ENCODE peak calls at places on chromosomes 2 and 18, in nine cellular contexts. I, P, H, X, W, A, U, E and S are unnamed samples.

GRCh38 chr2:167652401-167652800 is 595.0 kb downstream of the STK39 start:
- DNase-seq in A (no peak), W (no peak), U (no peak), I (no peak), E (no peak), X (no peak), P (no peak), H (no peak), S (no peak)

GRCh38 chr2:84970956-84971798 is at the start of gene KCMF1:
- DNase-seq in U (peak), H (peak), X (peak), W (peak), A (peak), I (peak), P (peak), E (no peak), S (peak)

GRCh38 chr2:45237850-45238542 is 228.7 kb upstream of the SIX2 start:
- DNase-seq in I (no peak), A (peak), U (no peak), W (peak), H (no peak), X (no peak), E (no peak), P (no peak), S (no peak)

GRCh38 chr18:63844254-63844653 is 43.3 kb upstream of the SERPINB2 start:
- DNase-seq in U (no peak), W (no peak), E (no peak), H (no peak), I (no peak), P (no peak), A (peak), X (no peak), S (no peak)

GRCh38 chr2:191333911-191334357 is 88.7 kb downstream of the MYO1B start:
- DNase-seq in W (peak), E (no peak), P (no peak), X (no peak), U (no peak), I (no peak), A (no peak), H (no peak), S (no peak)

GRCh38 chr18:24234330-24234729 is 95.5 kb downstream of the CABYR start:
- DNase-seq in E (no peak), X (no peak), I (no peak), W (no peak), P (no peak), H (no peak), A (no peak), U (no peak), S (no peak)

GRCh38 chr2:239321596-239322413 is 79.0 kb downstream of the HDAC4 start:
- DNase-seq in W (no peak), P (no peak), I (no peak), E (no peak), A (no peak), X (no peak), H (peak), U (peak), S (no peak)

GRCh38 chr2:122205637-122206036 is 450.2 kb downstream of the TSN start:
- DNase-seq in X (no peak), E (no peak), U (no peak), I (no peak), P (no peak), W (no peak), A (no peak), H (no peak), S (no peak)

GRCh38 chr2:225889452-225889851 is 489.9 kb downstream of the NYAP2 start:
- DNase-seq in H (no peak), W (peak), E (no peak), X (peak), A (peak), P (no peak), I (no peak), U (no peak), S (peak)

GRCh38 chr2:85134255-85135065 is 1.3 kb downstream of the TCF7L1 start:
- DNase-seq in U (no peak), E (no peak), W (no peak), A (peak), X (no peak), I (peak), P (peak), H (no peak), S (peak)

GRCh38 chr2:128798502-128799283 is 480.0 kb upstream of the HS6ST1 start:
- DNase-seq in A (no peak), U (no peak), I (no peak), P (no peak), H (no peak), W (no peak), E (no peak), X (no peak), S (no peak)

GRCh38 chr2:127049927-127050802 is 56.8 kb downstream of the BIN1 start:
- DNase-seq in U (peak), P (peak), A (peak), W (no peak), I (peak), X (peak), H (peak), E (peak), S (no peak)

GRCh38 chr2:229344151-229344551 is 73.1 kb upstream of the PID1 start:
- DNase-seq in H (no peak), W (no peak), I (no peak), U (no peak), A (peak), X (no peak), E (no peak), P (no peak), S (no peak)

GRCh38 chr18:58887613-58887963 is 22.9 kb downstream of the ZNF532 start:
- DNase-seq in E (no peak), I (peak), H (no peak), A (peak), W (peak), P (no peak), U (no peak), X (no peak), S (no peak)

GRCh38 chr2:230976671-230977171 is 19.2 kb upstream of the SPATA3 start:
- DNase-seq in I (no peak), U (no peak), H (no peak), W (no peak), X (no peak), E (no peak), A (no peak), P (no peak), S (no peak)

GRCh38 chr2:120005834-120006521 is 6.9 kb upstream of the EPB41L5 start:
- DNase-seq in E (no peak), W (no peak), I (no peak), P (no peak), U (no peak), A (peak), H (no peak), X (no peak), S (no peak)

GRCh38 chr2:204680576-204680975 is 135.3 kb downstream of the PARD3B start:
- DNase-seq in U (no peak), I (no peak), A (no peak), P (no peak), E (no peak), W (no peak), H (no peak), X (no peak), S (no peak)

GRCh38 chr2:37344453-37345361 is at the start of gene QPCT:
- DNase-seq in H (peak), U (no peak), W (peak), I (peak), X (peak), E (no peak), P (no peak), A (peak), S (peak)

GRCh38 chr2:165113414-165113813 is 90.4 kb downstream of the SCN3A start:
- DNase-seq in I (no peak), E (no peak), U (no peak), H (no peak), W (no peak), A (no peak), P (no peak), X (no peak), S (no peak)

GRCh38 chr2:216619411-216620393 is 13.5 kb upstream of the IGFBP2 start:
- DNase-seq in P (no peak), H (no peak), U (no peak), E (no peak), X (no peak), A (peak), W (no peak), I (no peak), S (no peak)

GRCh38 chr2:5482929-5483331 is 209.3 kb upstream of the SOX11 start:
- DNase-seq in E (no peak), W (no peak), X (no peak), U (no peak), P (peak), I (no peak), A (no peak), H (no peak), S (no peak)

GRCh38 chr2:8649718-8650117 is 32.1 kb upstream of the ID2 start:
- DNase-seq in P (no peak), A (no peak), I (no peak), E (no peak), W (no peak), U (no peak), X (no peak), H (no peak), S (no peak)

GRCh38 chr2:61597300-61598289 is 59.4 kb upstream of the XPO1 start:
- DNase-seq in W (no peak), X (no peak), I (no peak), P (no peak), A (no peak), U (no peak), H (no peak), E (no peak), S (no peak)

GRCh38 chr2:67234443-67234842 is 162.7 kb upstream of the ETAA1 start:
- DNase-seq in W (no peak), P (no peak), E (no peak), A (peak), I (no peak), H (no peak), U (no peak), X (peak), S (no peak)

GRCh38 chr2:234288974-234289455 is 207.9 kb downstream of the ARL4C start:
- DNase-seq in I (peak), U (peak), E (peak), W (peak), X (peak), P (peak), H (peak), A (peak), S (peak)

GRCh38 chr2:68714866-68715265 is 19.7 kb upstream of the ARHGAP25 start:
- DNase-seq in E (no peak), H (no peak), I (peak), W (peak), U (no peak), A (peak), P (no peak), X (no peak), S (no peak)

GRCh38 chr2:149743842-149744468 is 156.4 kb upstream of the MMADHC start:
- DNase-seq in X (no peak), U (no peak), H (no peak), A (peak), W (no peak), E (no peak), P (no peak), I (no peak), S (no peak)

GRCh38 chr2:218081695-218082094 is 12.6 kb downstream of the RUFY4 start:
- DNase-seq in H (no peak), I (no peak), A (no peak), W (no peak), E (no peak), P (no peak), X (no peak), U (no peak), S (no peak)

GRCh38 chr2:191245046-191245868 is at the start of gene MYO1B:
- DNase-seq in H (peak), U (peak), E (no peak), I (peak), P (peak), X (peak), W (no peak), A (peak), S (peak)

GRCh38 chr2:234495076-234495800 is 1.6 kb downstream of the ARL4C start:
- DNase-seq in P (peak), W (no peak), X (no peak), I (no peak), H (no peak), A (peak), E (no peak), U (no peak), S (peak)

GRCh38 chr18:57655740-57656139 is 34.1 kb upstream of the NARS1 start:
- DNase-seq in X (no peak), P (no peak), E (no peak), W (no peak), I (no peak), H (no peak), U (no peak), A (no peak), S (no peak)

GRCh38 chr2:153476491-153477095 is 2.0 kb downstream of the RPRM start:
- DNase-seq in P (peak), A (no peak), H (no peak), E (no peak), W (no peak), X (no peak), I (no peak), U (no peak), S (no peak)